ENCODE peak calls at places on chromosomes 5 and 9, in nine cellular contexts. A is mucosa of descending colon; K is activated CD8-positive, alpha-beta memory T cell treated with anti-CD3 and anti-CD28 coated beads, Interleukin-2, amount 10 ng/mL, durations not matched to agents 7 days and 5 days; B is effector memory CD8-positive, alpha-beta T cell; V is activated naive CD8-positive, alpha-beta T cell treated with anti-CD3 and anti-CD28 coated beads, Interleukin-2, amount 10 ng/mL, durations not matched to agents 7 days and 5 days; X is A549; U is T-cell; N is activated naive CD4-positive, alpha-beta T cell treated with anti-CD3 and anti-CD28 coated beads, Interleukin-2, amount 50 U/mL, for 72 hours; S is T-helper 17 cell. D is an unnamed sample.
A peak's percentile ranks its signal among the peaks of the same experiment; 100 is the strongest.

GRCh38 chr9:109912726-109913460 is 132.9 kb downstream of the PALM2AKAP2 start:
- ATAC-seq in A (no peak), K (no peak), B (no peak), V (no peak), X (no peak), U (no peak), N (no peak), S (no peak), D (no peak)

GRCh38 chr5:53219610-53220009 is 110.1 kb upstream of the MOCS2 start:
- ATAC-seq in A (no peak), K (no peak), B (no peak), V (no peak), X (no peak), U (no peak), N (no peak), S (no peak), D (no peak)

GRCh38 chr5:94577466-94578245 is 40.7 kb downstream of the KIAA0825 start:
- ATAC-seq in A (peak; percentile 42), K (peak; percentile 68), B (peak; percentile 83), V (peak; percentile 69), X (no peak), U (peak; percentile 78), N (peak; percentile 68), S (peak; percentile 88), D (no peak)

GRCh38 chr9:75616052-75616451 is 274.4 kb upstream of the PCSK5 start:
- ATAC-seq in A (no peak), K (no peak), B (no peak), V (no peak), X (no peak), U (no peak), N (no peak), S (no peak), D (no peak)

GRCh38 chr5:9601055-9601739 is 29.0 kb downstream of the TAS2R1 start:
- ATAC-seq in A (no peak), K (no peak), B (no peak), V (no peak), X (no peak), U (no peak), N (no peak), S (no peak), D (no peak)

GRCh38 chr5:148352696-148353095 is 17.3 kb downstream of the SPINK9 start:
- ATAC-seq in A (no peak), K (no peak), B (no peak), V (no peak), X (no peak), U (no peak), N (no peak), S (no peak), D (no peak)

GRCh38 chr9:93466416-93467061 is 13.2 kb upstream of the FAM120AOS start:
- ATAC-seq in A (no peak), K (no peak), B (no peak), V (no peak), X (peak; percentile 51), U (no peak), N (peak; percentile 16), S (no peak), D (no peak)

GRCh38 chr9:108859459-108860114 is 2.5 kb upstream of the ACTL7A start:
- ATAC-seq in A (no peak), K (no peak), B (no peak), V (no peak), X (no peak), U (no peak), N (peak; percentile 80), S (no peak), D (no peak)

GRCh38 chr5:65737842-65738241 is 15.8 kb downstream of the NLN start:
- ATAC-seq in A (no peak), K (no peak), B (no peak), V (no peak), X (peak; percentile 38), U (no peak), N (no peak), S (no peak), D (no peak)

GRCh38 chr9:132192728-132193127 is 30.9 kb downstream of the NTNG2 start:
- ATAC-seq in A (no peak), K (no peak), B (no peak), V (no peak), X (no peak), U (no peak), N (no peak), S (no peak), D (no peak)

GRCh38 chr5:133460172-133460758 is 152.1 kb downstream of the FSTL4 start:
- ATAC-seq in A (peak; percentile 51), K (no peak), B (no peak), V (no peak), X (peak; percentile 80), U (no peak), N (peak; percentile 52), S (no peak), D (peak; percentile 37)

GRCh38 chr5:100797863-100798262 is 105.2 kb downstream of the ST8SIA4 start:
- ATAC-seq in A (no peak), K (no peak), B (no peak), V (no peak), X (peak; percentile 59), U (no peak), N (peak; percentile 43), S (no peak), D (peak; percentile 77)

GRCh38 chr5:137072376-137073174 is 426.6 kb downstream of the SPOCK1 start:
- ATAC-seq in A (no peak), K (no peak), B (no peak), V (no peak), X (no peak), U (no peak), N (no peak), S (no peak), D (no peak)

GRCh38 chr9:17159469-17159868 is 24.6 kb downstream of the CNTLN start:
- ATAC-seq in A (no peak), K (no peak), B (no peak), V (no peak), X (no peak), U (no peak), N (no peak), S (no peak), D (no peak)

GRCh38 chr9:120946259-120946658 is 19.7 kb upstream of the TRAF1 start:
- ATAC-seq in A (no peak), K (no peak), B (no peak), V (no peak), X (no peak), U (no peak), N (no peak), S (no peak), D (no peak)

GRCh38 chr5:21693591-21693990 is 1159.6 kb downstream of the CDH12 start:
- ATAC-seq in A (no peak), K (no peak), B (no peak), V (no peak), X (no peak), U (no peak), N (no peak), S (no peak), D (no peak)

GRCh38 chr5:34045996-34046395 is 3.0 kb upstream of the C1QTNF3 start:
- ATAC-seq in A (peak; percentile 72), K (no peak), B (no peak), V (no peak), X (no peak), U (no peak), N (no peak), S (no peak), D (no peak)

GRCh38 chr9:68552700-68553099 is 12.0 kb upstream of the TMEM252 start:
- ATAC-seq in A (peak; percentile 73), K (no peak), B (no peak), V (no peak), X (no peak), U (no peak), N (no peak), S (no peak), D (no peak)

GRCh38 chr9:124260769-124261603 is 3.2 kb downstream of the NEK6 start:
- ATAC-seq in A (peak; percentile 67), K (no peak), B (no peak), V (no peak), X (peak; percentile 76), U (no peak), N (no peak), S (no peak), D (peak; percentile 80)

GRCh38 chr5:71782771-71783770 is 64.0 kb downstream of the CARTPT start:
- ATAC-seq in A (peak; percentile 87), K (peak; percentile 81), B (peak; percentile 29), V (peak; percentile 98), X (peak; percentile 95), U (peak; percentile 81), N (peak; percentile 96), S (peak; percentile 92), D (peak; percentile 93)

GRCh38 chr9:87622936-87623335 is 103.0 kb upstream of the CTSL start:
- ATAC-seq in A (no peak), K (no peak), B (no peak), V (no peak), X (no peak), U (no peak), N (no peak), S (no peak), D (no peak)

GRCh38 chr9:74570879-74571512 is 73.9 kb downstream of the RORB start:
- ATAC-seq in A (no peak), K (no peak), B (no peak), V (no peak), X (peak; percentile 46), U (no peak), N (no peak), S (no peak), D (peak; percentile 44)

GRCh38 chr9:2686884-2687283 is 30.4 kb upstream of the KCNV2 start:
- ATAC-seq in A (no peak), K (no peak), B (no peak), V (no peak), X (no peak), U (no peak), N (no peak), S (no peak), D (no peak)

GRCh38 chr9:83304686-83305085 is 233.5 kb downstream of the FRMD3 start:
- ATAC-seq in A (peak; percentile 51), K (no peak), B (no peak), V (no peak), X (no peak), U (no peak), N (no peak), S (no peak), D (peak; percentile 85)

GRCh38 chr5:115455241-115455640 is 89.3 kb downstream of the FEM1C start:
- ATAC-seq in A (peak; percentile 63), K (no peak), B (peak; percentile 17), V (no peak), X (peak; percentile 34), U (no peak), N (no peak), S (no peak), D (no peak)

GRCh38 chr9:101119206-101119819 is 90.8 kb downstream of the PLPPR1 start:
- ATAC-seq in A (peak; percentile 89), K (no peak), B (no peak), V (no peak), X (peak; percentile 100), U (no peak), N (peak; percentile 63), S (no peak), D (peak; percentile 99)

GRCh38 chr9:97704327-97704677 is 7.2 kb upstream of the XPA start:
- ATAC-seq in A (no peak), K (no peak), B (no peak), V (no peak), X (peak; percentile 41), U (no peak), N (no peak), S (no peak), D (peak; percentile 60)

GRCh38 chr9:113876806-113877236 is 712 bp downstream of the ZNF618 start:
- ATAC-seq in A (no peak), K (no peak), B (no peak), V (no peak), X (no peak), U (no peak), N (no peak), S (no peak), D (no peak)

GRCh38 chr5:52996966-52997365 is 7.8 kb downstream of the ITGA2 start:
- ATAC-seq in A (peak; percentile 52), K (no peak), B (no peak), V (no peak), X (no peak), U (no peak), N (no peak), S (no peak), D (no peak)

GRCh38 chr5:149485655-149486615 is 65.3 kb downstream of the CSNK1A1 start:
- ATAC-seq in A (peak; percentile 83), K (no peak), B (no peak), V (no peak), X (peak; percentile 87), U (no peak), N (peak; percentile 29), S (no peak), D (peak; percentile 77)

GRCh38 chr5:19988447-19988846 is 447 bp upstream of the CDH18 start:
- ATAC-seq in A (no peak), K (no peak), B (no peak), V (no peak), X (peak; percentile 51), U (no peak), N (no peak), S (no peak), D (peak; percentile 42)